ENCODE peak calls at places on chromosome 13, in ten cellular contexts. C is esophagus squamous epithelium, U is cardiac muscle cell, J is choroid plexus epithelial cell, M is cardiac fibroblast, V is tibial artery, R is left ventricle myocardium inferior, K is vagina, W is dorsolateral prefrontal cortex, E is lung. P is an unnamed sample.
A peak's percentile ranks its signal among the peaks of the same experiment; 100 is the strongest.

GRCh38 chr13:21730186-21730880 is 59.5 kb downstream of the FGF9 start:
- DNase-seq in C (no peak), U (no peak), J (no peak), M (no peak), V (no peak), R (no peak), K (no peak), W (no peak), E (no peak), P (no peak)

GRCh38 chr13:110638253-110638652 is 22.9 kb downstream of the NAXD start:
- DNase-seq in C (no peak), U (no peak), J (no peak), M (no peak), V (no peak), R (no peak), K (no peak), W (no peak), E (no peak), P (no peak)

GRCh38 chr13:108859202-108860012 is 230.0 kb downstream of the MYO16 start:
- DNase-seq in C (no peak), U (peak; percentile 50), J (peak; percentile 94), M (peak; percentile 70), V (no peak), R (no peak), K (no peak), W (no peak), E (no peak), P (peak; percentile 67)

GRCh38 chr13:70923863-70924752 is 815.9 kb upstream of the KLHL1 start:
- DNase-seq in C (no peak), U (no peak), J (peak; percentile 52), M (peak; percentile 10), V (no peak), R (no peak), K (no peak), W (no peak), E (no peak), P (peak; percentile 0)

GRCh38 chr13:30569901-30570576 is 47.7 kb upstream of the USPL1 start:
- DNase-seq in C (no peak), U (peak; percentile 93), J (peak; percentile 96), M (peak; percentile 96), V (peak; percentile 45), R (no peak), K (no peak), W (peak; percentile 7), E (no peak), P (peak; percentile 92)

GRCh38 chr13:97855570-97855970 is 97.9 kb upstream of the IPO5 start:
- DNase-seq in C (no peak), U (peak; percentile 92), J (peak; percentile 90), M (peak; percentile 89), V (no peak), R (no peak), K (no peak), W (peak; percentile 20), E (no peak), P (peak; percentile 86)

GRCh38 chr13:76016799-76017198 is 380.7 kb downstream of the LMO7 start:
- DNase-seq in C (no peak), U (peak; percentile 40), J (peak; percentile 61), M (peak; percentile 57), V (no peak), R (no peak), K (no peak), W (no peak), E (no peak), P (peak; percentile 46)

GRCh38 chr13:80251403-80251802 is 89.5 kb downstream of the SPRY2 start:
- DNase-seq in C (no peak), U (peak; percentile 60), J (peak; percentile 88), M (peak; percentile 76), V (no peak), R (no peak), K (no peak), W (no peak), E (no peak), P (peak; percentile 82)

GRCh38 chr13:23748591-23748990 is 140.6 kb downstream of the MIPEP start:
- DNase-seq in C (no peak), U (no peak), J (no peak), M (no peak), V (no peak), R (no peak), K (no peak), W (no peak), E (no peak), P (no peak)

GRCh38 chr13:47455581-47455980 is 545.5 kb downstream of the SUCLA2 start:
- DNase-seq in C (no peak), U (peak; percentile 20), J (peak; percentile 13), M (peak; percentile 24), V (no peak), R (no peak), K (no peak), W (no peak), E (no peak), P (peak; percentile 23)

GRCh38 chr13:108915095-108915633 is 285.8 kb downstream of the MYO16 start:
- DNase-seq in C (no peak), U (peak; percentile 67), J (peak; percentile 88), M (peak; percentile 77), V (no peak), R (no peak), K (no peak), W (no peak), E (no peak), P (peak; percentile 71)

GRCh38 chr13:26469602-26470001 is 87.9 kb upstream of the WASF3 start:
- DNase-seq in C (no peak), U (no peak), J (no peak), M (no peak), V (no peak), R (no peak), K (no peak), W (no peak), E (no peak), P (no peak)

GRCh38 chr13:103299079-103299478 is 232.9 kb upstream of the SLC10A2 start:
- DNase-seq in C (no peak), U (no peak), J (no peak), M (no peak), V (no peak), R (no peak), K (no peak), W (no peak), E (no peak), P (no peak)

GRCh38 chr13:70890289-70890688 is 782.0 kb upstream of the KLHL1 start:
- DNase-seq in C (no peak), U (no peak), J (no peak), M (no peak), V (no peak), R (no peak), K (no peak), W (no peak), E (no peak), P (no peak)

GRCh38 chr13:103716689-103717088 is 650.5 kb upstream of the SLC10A2 start:
- DNase-seq in C (no peak), U (no peak), J (no peak), M (no peak), V (no peak), R (no peak), K (no peak), W (no peak), E (no peak), P (no peak)

GRCh38 chr13:33283195-33283910 is 2.2 kb downstream of the STARD13 start:
- DNase-seq in C (no peak), U (no peak), J (no peak), M (peak; percentile 43), V (no peak), R (no peak), K (no peak), W (no peak), E (no peak), P (no peak)

GRCh38 chr13:44064376-44064775 is 184.7 kb downstream of the LACC1 start:
- DNase-seq in C (no peak), U (no peak), J (no peak), M (no peak), V (no peak), R (no peak), K (no peak), W (no peak), E (no peak), P (no peak)

GRCh38 chr13:63107163-63107935 is 1691.7 kb upstream of the PCDH20 start:
- DNase-seq in C (no peak), U (peak; percentile 1), J (peak; percentile 18), M (peak; percentile 33), V (no peak), R (no peak), K (no peak), W (no peak), E (no peak), P (peak; percentile 14)

GRCh38 chr13:45464687-45465453 is at the start of gene COG3:
- DNase-seq in C (peak; percentile 62), U (peak; percentile 97), J (peak; percentile 99), M (peak; percentile 98), V (peak; percentile 94), R (peak; percentile 94), K (no peak), W (peak; percentile 94), E (peak; percentile 94), P (peak; percentile 98)
- TF ChIP-seq CTCF in C (peak; percentile 61), U (peak; percentile 41), J (peak; percentile 66), M (no peak), V (peak; percentile 37), R (no peak), K (no peak), W (no peak), E (no peak), P (no peak)

GRCh38 chr13:99572131-99572530 is 70.9 kb downstream of the TM9SF2 start:
- DNase-seq in C (no peak), U (peak; percentile 31), J (no peak), M (peak; percentile 32), V (no peak), R (no peak), K (no peak), W (no peak), E (no peak), P (peak; percentile 36)
- H3K4me3 ChIP-seq in C (no peak overlapping the region), U (no peak overlapping the region), J (no peak overlapping the region), M (no peak overlapping the region), V (no peak overlapping the region), R (no peak overlapping the region), K (no peak overlapping the region), W (no peak overlapping the region), E (no peak overlapping the region), P (no peak overlapping the region)

DNA sequence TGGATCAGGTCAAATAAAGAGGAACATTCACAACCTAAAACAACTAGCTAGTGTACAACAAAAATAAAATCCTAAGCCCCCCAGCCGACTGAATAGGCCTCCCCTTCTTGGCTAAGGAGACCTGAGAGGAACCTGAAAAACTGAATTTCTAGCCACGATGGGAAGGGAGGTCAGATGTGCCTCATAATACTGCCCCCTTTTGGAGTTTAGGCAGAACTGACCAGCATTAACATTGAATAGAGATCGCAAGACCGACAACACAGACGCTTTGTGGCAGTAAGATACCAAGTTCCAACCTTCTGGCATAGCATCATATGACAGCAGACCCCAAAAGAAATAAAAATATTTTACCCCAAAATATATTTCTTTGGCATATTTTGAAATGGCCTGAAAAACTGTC is 15.9 kb downstream of the CBY2 start:
- DNase-seq in C (no peak), U (peak; percentile 40), J (peak; percentile 21), M (peak; percentile 32), V (no peak), R (no peak), K (peak; percentile 1), W (no peak), E (no peak), P (peak; percentile 23)
- TF ChIP-seq CTCF in C (peak; percentile 36), U (peak; percentile 65), J (peak; percentile 64), M (peak; percentile 54), V (no peak), R (peak; percentile 21), K (no peak), W (peak; percentile 39), E (no peak), P (peak; percentile 53)

GRCh38 chr13:100560498-100561215 is 27.9 kb downstream of the GGACT start:
- DNase-seq in C (no peak), U (no peak), J (no peak), M (no peak), V (no peak), R (no peak), K (no peak), W (no peak), E (no peak), P (no peak)
- H3K4me3 ChIP-seq in C (no peak overlapping the region), U (no peak overlapping the region), J (no peak overlapping the region), M (no peak overlapping the region), V (no peak overlapping the region), R (no peak overlapping the region), K (no peak overlapping the region), W (no peak overlapping the region), E (no peak overlapping the region), P (no peak overlapping the region)

P was measured in fibroblast of pulmonary artery.